ENCODE peak calls at places on chromosomes 12 and 14, in four cellular contexts. C is activated CD8-positive, alpha-beta memory T cell treated with anti-CD3 and anti-CD28 coated beads for 24 hours; E is ELR; L is HT-29. N is an unnamed sample.

GRCh38 chr12:64608901-64609542 is 1.3 kb upstream of the RASSF3 start:
- DNase-seq in C (peak; percentile 77), L (peak; percentile 87), E (peak; percentile 88), N (peak; percentile 91)

GRCh38 chr12:115096673-115097349 is 412.8 kb upstream of the TBX3 start:
- DNase-seq in C (no peak), E (peak; percentile 19), L (no peak), N (no peak)

GRCh38 chr12:56230449-56231183 is 765 bp downstream of the SLC39A5 start:
- DNase-seq in L (peak; percentile 58), C (no peak), E (no peak), N (no peak)

GRCh38 chr12:31118831-31119530 is 45.3 kb downstream of the DDX11 start:
- DNase-seq in E (peak; percentile 40), C (peak; percentile 77), L (peak; percentile 19), N (no peak)

GRCh38 chr12:57241556-57242310 is 9.3 kb downstream of the STAC3 start:
- DNase-seq in C (peak; percentile 62), L (no peak), E (no peak), N (no peak)

GRCh38 chr14:24082411-24083080 is 11.2 kb downstream of the CPNE6 start:
- DNase-seq in C (no peak), L (no peak), E (no peak), N (no peak)

GRCh38 chr12:69685810-69686209 is 13.3 kb downstream of the BEST3 start:
- DNase-seq in C (no peak), E (peak; percentile 85), L (no peak), N (no peak)

GRCh38 chr12:25976289-25976688 is 17.8 kb downstream of the RASSF8 start:
- DNase-seq in E (no peak), C (no peak), L (no peak), N (no peak)

GRCh38 chr12:113647048-113647447 is 175.4 kb upstream of the LHX5 start:
- DNase-seq in C (no peak), L (no peak), E (no peak), N (no peak)

GRCh38 chr14:64671591-64671990 is 32.6 kb upstream of the PLEKHG3 start:
- DNase-seq in E (peak; percentile 74), L (peak; percentile 66), C (no peak), N (no peak)

GRCh38 chr12:130916251-130916911 is 37.3 kb upstream of the ADGRD1 start:
- DNase-seq in E (peak; percentile 33), C (no peak), L (no peak), N (peak; percentile 17)

GRCh38 chr14:59482120-59482434 is 2.1 kb downstream of the L3HYPDH start:
- DNase-seq in C (no peak), L (no peak), E (no peak), N (no peak)

GRCh38 chr12:98418357-98419075 is 96.9 kb upstream of the TMPO start:
- DNase-seq in E (peak; percentile 78), L (peak; percentile 66), C (no peak), N (no peak)